ENCODE peak calls at places on chromosome 18, in four cellular contexts. W is GM12878, S is K562, T is H1. H is an unnamed sample.

GRCh38 chr18:30455741-30456140 is 586.8 kb downstream of the DSC3 start:
- DNase-seq in W (no peak), S (no peak), T (no peak), H (no peak)

GRCh38 chr18:66874375-66874774 is 270.5 kb upstream of the CDH19 start:
- DNase-seq in W (no peak), S (no peak), T (no peak), H (no peak)

GRCh38 chr18:55779461-55779710 is 191.4 kb upstream of the TCF4 start:
- DNase-seq in W (no peak), S (no peak), T (no peak), H (no peak)

GRCh38 chr18:40957533-40958070 is 997.4 kb upstream of the PIK3C3 start:
- DNase-seq in W (no peak), S (no peak), T (no peak), H (no peak)

GRCh38 chr18:76528477-76529432 is 33.7 kb upstream of the ZNF516 start:
- DNase-seq in W (peak; percentile 13), S (no peak), T (no peak), H (no peak)

GRCh38 chr18:60027397-60027796 is 127.6 kb downstream of the PMAIP1 start:
- DNase-seq in W (no peak), S (no peak), T (no peak), H (no peak)

GRCh38 chr18:26436176-26437031 is 111.9 kb downstream of the KCTD1 start:
- DNase-seq in W (no peak), S (no peak), T (peak; percentile 38), H (peak; percentile 73)

GRCh38 chr18:69898241-69898861 is 49.3 kb downstream of the CD226 start:
- DNase-seq in W (no peak), S (no peak), T (no peak), H (no peak)

GRCh38 chr18:76894947-76895346 is 72.6 kb downstream of the ZNF236 start:
- DNase-seq in W (no peak), S (no peak), T (no peak), H (no peak)

GRCh38 chr18:62450546-62451395 is 72.1 kb upstream of the ZCCHC2 start:
- DNase-seq in W (no peak), S (peak; percentile 82), T (no peak), H (peak; percentile 86)

GRCh38 chr18:44602380-44602779 is 78.3 kb upstream of the SETBP1 start:
- DNase-seq in W (no peak), S (no peak), T (no peak), H (no peak)

GRCh38 chr18:67359868-67360838 is 156.4 kb downstream of the DSEL start:
- DNase-seq in W (no peak), S (no peak), T (no peak), H (no peak)

GRCh38 chr18:25727281-25727680 is 363.1 kb downstream of the SS18 start:
- DNase-seq in W (no peak), S (no peak), T (no peak), H (no peak)

GRCh38 chr18:6487968-6488367 is 73.3 kb upstream of the L3MBTL4 start:
- DNase-seq in W (no peak), S (no peak), T (no peak), H (no peak)

GRCh38 chr18:5295231-5295920 is at the start of gene ZBTB14:
- DNase-seq in W (no peak), S (peak; percentile 88), T (peak; percentile 65), H (no peak)

GRCh38 chr18:77948571-77948970 is 698.9 kb downstream of the GALR1 start:
- DNase-seq in W (no peak), S (no peak), T (no peak), H (no peak)

GRCh38 chr18:23539911-23540475 is 36.7 kb downstream of the RMC1 start:
- DNase-seq in W (no peak), S (no peak), T (no peak), H (no peak)

GRCh38 chr18:48488388-48488850 is 50.4 kb upstream of the CTIF start:
- DNase-seq in W (no peak), S (no peak), T (no peak), H (peak; percentile 41)

GRCh38 chr18:48404707-48405106 is 4.5 kb downstream of the ZBTB7C start:
- DNase-seq in W (no peak), S (no peak), T (no peak), H (no peak)

GRCh38 chr18:35344736-35345459 is 678 bp upstream of the ZNF24 start:
- DNase-seq in W (no peak), S (no peak), T (no peak), H (no peak)

GRCh38 chr18:6661692-6662415 is 67.7 kb upstream of the ARHGAP28 start:
- DNase-seq in W (no peak), S (no peak), T (no peak), H (no peak)

GRCh38 chr18:48753741-48754140 is 197.0 kb downstream of the SMAD7 start:
- DNase-seq in W (no peak), S (no peak), T (no peak), H (no peak)

GRCh38 chr18:45726603-45727002 is 2.6 kb downstream of the SLC14A1 start:
- DNase-seq in W (no peak), S (no peak), T (no peak), H (no peak)

GRCh38 chr18:43073771-43074170 is 41.7 kb downstream of the RIT2 start:
- DNase-seq in W (no peak), S (no peak), T (no peak), H (no peak)

GRCh38 chr18:42159146-42159545 is 204.1 kb downstream of the PIK3C3 start:
- DNase-seq in W (no peak), S (no peak), T (no peak), H (no peak)

GRCh38 chr18:31248783-31249521 is 69.0 kb upstream of the DSG1 start:
- DNase-seq in W (no peak), S (no peak), T (no peak), H (no peak)

GRCh38 chr18:23114171-23114881 is 21.0 kb upstream of the CABLES1 start:
- DNase-seq in W (no peak), S (no peak), T (no peak), H (no peak)

GRCh38 chr18:52694804-52695203 is 354.8 kb downstream of the DCC start:
- DNase-seq in W (no peak), S (no peak), T (peak; percentile 48), H (no peak)

GRCh38 chr18:56756971-56757370 is 105.8 kb downstream of the WDR7 start:
- DNase-seq in W (no peak), S (no peak), T (no peak), H (no peak)

GRCh38 chr18:70431203-70431624 is 142.4 kb downstream of the SOCS6 start:
- DNase-seq in W (no peak), S (no peak), T (no peak), H (no peak)

GRCh38 chr18:1618364-1618763 is 713.7 kb downstream of the ADCYAP1 start:
- DNase-seq in W (no peak), S (no peak), T (no peak), H (no peak)

GRCh38 chr18:66749030-66749429 is 145.1 kb upstream of the CDH19 start:
- DNase-seq in W (no peak), S (no peak), T (no peak), H (no peak)

GRCh38 chr18:27184115-27185024 is 738 bp downstream of the CHST9 start:
- DNase-seq in W (no peak), S (no peak), T (peak; percentile 75), H (no peak)

GRCh38 chr18:33123852-33124251 is 316.7 kb downstream of the CCDC178 start:
- DNase-seq in W (no peak), S (no peak), T (no peak), H (no peak)

GRCh38 chr18:76351961-76352581 is 143.0 kb downstream of the ZNF516 start:
- DNase-seq in W (no peak), S (no peak), T (no peak), H (no peak)

GRCh38 chr18:36294031-36294430 is 3.5 kb upstream of the FHOD3 start:
- DNase-seq in W (no peak), S (no peak), T (no peak), H (no peak)

GRCh38 chr18:69968073-69968472 is 20.4 kb upstream of the CD226 start:
- DNase-seq in W (no peak), S (no peak), T (no peak), H (no peak)

GRCh38 chr18:79884296-79884962 is 67.0 kb downstream of the SLC66A2 start:
- DNase-seq in W (no peak), S (no peak), T (no peak), H (no peak)
- TF ChIP-seq CEBPB in W (no peak), S (no peak), T (no peak), H (no peak)

DNA sequence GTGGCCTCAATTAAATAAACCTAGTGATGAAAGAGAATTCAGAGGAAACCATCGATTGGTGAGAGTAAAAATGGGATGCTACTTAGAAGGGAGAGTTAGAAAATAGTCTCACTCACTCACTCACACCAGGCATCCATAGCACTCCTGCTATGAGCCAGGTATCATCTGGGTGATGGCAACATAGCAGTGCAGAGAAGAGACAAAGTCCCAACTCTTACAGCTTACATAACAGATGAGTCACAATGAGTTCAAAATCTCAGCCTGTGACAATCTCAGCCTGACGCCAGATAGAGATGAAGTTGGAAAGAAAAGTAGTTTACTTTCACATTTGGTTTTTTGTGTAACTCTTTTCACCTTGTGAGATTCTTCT is 55.4 kb upstream of the THOC1 start:
- DNase-seq in W (no peak), S (no peak), T (no peak), H (no peak)
- TF ChIP-seq EGR1 in W (no peak), S (no peak), T (no peak), H (no peak)

GRCh38 chr18:3008546-3008945 is 4.4 kb downstream of the LPIN2 start:
- DNase-seq in W (no peak), S (no peak), T (no peak), H (no peak)
- TF ChIP-seq CEBPB in W (no peak), S (no peak), T (no peak), H (no peak)

DNA sequence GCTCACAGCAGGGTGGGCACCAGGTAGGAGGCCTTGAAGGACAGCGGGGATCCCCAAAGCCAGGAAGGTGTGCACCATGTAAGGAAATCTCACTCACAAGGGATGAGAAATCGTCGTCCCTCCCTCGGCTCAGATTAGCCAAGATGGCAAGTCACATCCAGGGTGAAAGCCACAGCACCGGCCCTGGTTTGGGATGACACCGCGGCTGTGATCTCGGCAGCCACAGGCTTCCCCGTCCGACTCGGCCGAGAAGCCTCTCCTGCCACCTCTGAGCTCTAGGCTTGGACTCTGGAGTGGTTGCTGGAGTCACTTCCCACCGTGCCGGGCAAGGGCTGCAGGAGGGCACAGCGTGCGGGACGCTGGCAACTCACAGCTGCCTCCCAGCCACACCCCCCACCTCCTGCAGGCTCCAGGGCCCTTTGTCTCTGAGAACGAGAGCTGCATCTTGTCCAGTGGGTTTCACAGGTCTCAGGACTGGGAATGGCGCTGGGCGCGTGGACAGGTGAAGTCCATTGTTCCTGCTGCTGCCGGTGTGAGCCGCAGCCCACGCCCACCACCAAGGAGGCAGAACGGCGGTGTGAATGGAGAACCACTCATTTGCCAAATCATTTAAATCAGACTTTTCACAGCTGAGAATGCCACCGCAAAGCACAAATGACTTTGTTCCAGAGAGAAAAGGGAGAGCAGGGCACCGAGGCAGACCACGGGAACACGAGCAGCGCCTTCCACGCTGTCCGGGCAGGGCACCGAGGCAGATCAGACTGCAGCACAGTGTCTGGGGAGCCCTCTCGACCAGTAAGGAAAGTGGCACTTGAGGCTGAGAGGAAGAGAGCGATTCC is 81.3 kb upstream of the CTDP1 start:
- DNase-seq in W (no peak), S (no peak), T (no peak), H (no peak)
- TF ChIP-seq EGR1 in W (no peak), S (no peak), T (no peak), H (no peak)

GRCh38 chr18:12155996-12156395 is 62.4 kb downstream of the ANKRD62 start:
- DNase-seq in W (no peak), S (no peak), T (no peak), H (no peak)
- TF ChIP-seq CEBPB in W (no peak), S (no peak), T (no peak), H (no peak)

H was measured in HCT116.